ENCODE peak calls at places on chromosomes 7 and 10, in five cellular contexts. F is activated CD8-positive, alpha-beta T cell treated with anti-CD3 and anti-CD28 coated beads for 36 hours; Y is osteocyte; B is fibroblast of villous mesenchyme; I is brain microvascular endothelial cell. Z is an unnamed sample.

GRCh38 chr7:6376820-6377219 is 70.9 kb downstream of the DAGLB start:
- DNase-seq in I (no peak), Y (no peak), F (no peak), B (no peak), Z (no peak)

GRCh38 chr7:116966606-116967005 is 13.3 kb downstream of the ST7 start:
- DNase-seq in I (no peak), B (peak), F (no peak), Y (no peak), Z (no peak)

GRCh38 chr7:81605493-81605892 is 164.4 kb downstream of the HGF start:
- DNase-seq in Y (no peak), F (no peak), B (no peak), I (no peak), Z (no peak)

GRCh38 chr7:140745654-140746053 is 49.1 kb downstream of the NDUFB2 start:
- DNase-seq in B (no peak), Y (no peak), F (no peak), I (no peak), Z (no peak)

GRCh38 chr10:3419719-3420495 is 247.3 kb upstream of the PITRM1 start:
- DNase-seq in Y (peak), B (no peak), I (no peak), F (peak), Z (no peak)

GRCh38 chr7:149854611-149855367 is 16.6 kb downstream of the ZNF862 start:
- DNase-seq in F (peak), Y (no peak), I (peak), B (peak), Z (no peak)

GRCh38 chr10:132532784-132533560 is 4.6 kb upstream of the INPP5A start:
- DNase-seq in Y (no peak), I (peak), B (peak), F (no peak), Z (peak)

GRCh38 chr10:21495002-21495685 is 30.3 kb downstream of the SKIDA1 start:
- DNase-seq in F (no peak), I (no peak), B (peak), Y (peak), Z (no peak)

GRCh38 chr7:140230862-140231778 is 54.3 kb upstream of the KDM7A start:
- DNase-seq in B (peak), I (peak), Y (no peak), F (peak), Z (no peak)

GRCh38 chr7:158572000-158572828 is 15.4 kb downstream of the PTPRN2 start:
- DNase-seq in Y (no peak), I (no peak), B (no peak), F (no peak), Z (no peak)
- TF ChIP-seq CTCF in Y (no peak), I (peak), B (peak), F (no peak), Z (no peak)

DNA sequence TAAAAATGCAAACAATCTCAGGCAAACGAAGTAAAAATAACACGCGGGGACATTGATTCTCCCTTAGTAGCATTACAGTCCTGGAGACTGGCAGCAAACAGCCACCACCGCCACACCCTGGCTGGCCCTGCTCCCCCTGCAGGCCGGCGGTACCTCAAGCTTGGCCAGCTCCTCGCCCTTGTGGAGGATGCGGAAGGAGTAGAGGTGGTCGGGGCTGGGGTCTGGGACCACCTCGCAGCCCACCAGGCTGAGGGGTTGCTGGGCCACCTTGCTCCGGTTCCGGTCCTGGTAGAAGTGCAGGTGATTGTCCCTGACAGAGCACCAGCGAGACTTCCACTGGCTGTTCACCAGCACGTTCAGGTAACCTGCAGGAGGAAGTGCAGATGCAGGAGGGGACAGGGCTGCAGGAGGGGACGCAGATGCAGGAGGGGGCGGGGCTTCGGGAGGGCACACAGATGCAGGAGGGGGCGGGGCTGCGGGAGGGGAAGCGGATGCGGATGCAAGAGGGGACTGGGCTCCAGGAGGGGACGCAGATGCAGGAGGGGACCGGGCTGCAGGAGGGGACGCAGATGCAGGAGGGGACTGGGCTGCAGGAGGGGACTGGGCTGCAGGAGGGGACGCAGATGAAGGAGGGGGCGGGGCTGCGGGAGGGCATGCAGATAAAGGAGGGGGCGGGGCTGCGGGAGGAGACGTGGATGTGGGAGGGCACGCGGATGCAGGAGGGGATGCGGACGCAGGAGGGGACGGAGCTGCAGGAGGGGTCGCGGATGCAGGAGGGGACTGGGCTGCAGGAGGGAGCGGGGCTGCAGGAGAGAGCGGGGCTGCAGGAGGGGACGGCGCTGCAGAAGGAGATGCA is 65.7 kb downstream of the VWA2 start:
- DNase-seq in I (no peak), B (no peak), F (peak), Y (no peak), Z (no peak)
- TF ChIP-seq CTCF in I (peak), B (peak), F (peak), Y (peak), Z (peak)

DNA sequence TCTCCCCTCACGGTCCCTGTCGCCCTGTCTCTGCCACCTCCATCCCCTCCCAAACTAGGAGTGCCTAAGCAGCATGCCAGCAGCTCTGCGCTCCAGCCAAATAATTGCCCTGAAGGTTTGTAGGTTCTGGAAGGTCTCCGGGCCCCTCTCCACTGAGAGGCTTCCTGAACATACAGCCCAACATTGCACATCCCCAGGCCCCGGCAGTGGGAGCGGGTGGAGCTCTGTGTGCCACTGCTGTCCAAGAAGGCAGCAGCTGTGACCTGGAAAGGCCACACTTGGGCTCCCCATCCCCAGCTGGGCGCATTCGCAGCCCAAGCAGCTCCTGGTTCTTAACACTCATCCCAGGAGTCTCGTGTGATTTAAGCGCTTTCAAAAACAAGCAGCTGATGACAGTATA is 95.7 kb downstream of the COL13A1 start:
- DNase-seq in Y (no peak), B (no peak), I (no peak), F (no peak), Z (no peak)
- TF ChIP-seq CTCF in Y (no peak), B (no peak), I (no peak), F (no peak), Z (no peak)

DNA sequence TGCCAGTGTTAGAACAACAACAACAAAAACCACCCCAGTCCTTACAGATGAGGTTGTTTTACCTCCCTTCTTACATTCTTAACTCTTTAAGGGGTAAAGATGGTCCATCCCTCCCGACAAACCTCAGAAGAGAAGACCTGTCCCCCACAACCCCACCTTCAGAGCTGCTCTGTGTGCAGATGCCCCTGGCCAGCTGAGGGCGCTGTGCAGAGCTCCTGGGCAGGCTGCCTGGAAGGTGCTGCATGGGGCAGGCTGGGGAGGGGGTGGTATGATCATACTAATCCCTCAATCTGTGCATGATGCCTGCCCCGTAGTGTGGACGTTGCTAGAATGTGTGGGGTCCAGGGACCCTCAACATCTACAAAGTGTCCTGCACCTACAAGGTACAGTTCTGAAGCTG is 387.1 kb downstream of the INHBA start:
- DNase-seq in B (no peak), Y (no peak), F (no peak), I (no peak), Z (no peak)
- TF ChIP-seq CTCF in B (peak), Y (peak), F (no peak), I (peak), Z (peak)

DNA sequence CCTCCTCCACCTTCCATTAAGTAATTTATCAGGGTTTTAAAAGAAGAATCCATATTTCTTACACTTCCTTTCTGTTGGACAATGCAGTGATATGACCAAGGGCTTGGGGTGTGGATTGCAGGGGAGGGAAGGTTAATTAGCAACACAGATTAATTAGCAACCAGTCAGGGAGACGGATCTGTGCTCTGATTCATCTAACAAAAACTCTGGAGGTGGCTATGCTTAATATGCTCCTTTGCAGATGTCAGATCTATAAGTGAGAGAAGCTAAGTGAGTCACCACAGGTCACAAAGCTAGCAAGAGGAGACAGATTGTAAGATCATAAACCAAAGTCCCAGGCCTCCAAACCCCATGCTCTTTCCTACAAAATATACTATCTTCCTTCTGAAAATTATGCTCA is 178.8 kb upstream of the ITGB1 start:
- DNase-seq in I (no peak), F (peak), Y (no peak), B (peak), Z (no peak)
- TF ChIP-seq CTCF in I (no peak), F (no peak), Y (no peak), B (no peak), Z (no peak)

DNA sequence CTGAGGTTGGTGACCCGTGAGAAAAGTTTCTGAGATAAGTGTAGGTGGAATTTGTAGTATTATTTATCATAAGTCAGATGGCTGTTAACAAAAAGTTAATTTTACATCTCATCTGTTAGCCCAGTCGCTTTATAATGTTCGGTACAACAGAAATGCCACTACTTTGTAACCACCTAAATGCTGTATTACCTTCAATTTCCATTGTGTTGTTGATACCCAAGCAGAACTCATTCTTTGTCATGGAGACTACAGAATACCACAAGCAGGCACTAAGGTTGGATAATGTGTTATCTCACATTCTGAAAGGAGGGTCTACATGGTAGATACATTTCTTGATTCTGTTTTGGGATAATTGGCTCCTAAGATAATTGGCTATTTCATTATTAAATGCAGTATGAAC is 249.8 kb upstream of the KAT6B start:
- DNase-seq in B (no peak), F (no peak), Y (no peak), I (no peak), Z (no peak)
- TF ChIP-seq CTCF in B (no peak), F (no peak), Y (no peak), I (no peak), Z (no peak)

GRCh38 chr10:121927841-121928527 is at the start of gene ATE1:
- DNase-seq in B (peak), F (peak), I (peak), Y (peak), Z (peak)
- TF ChIP-seq CTCF in B (no peak), F (no peak), I (peak), Y (peak), Z (no peak)

GRCh38 chr7:31775511-31775910 is 88.5 kb downstream of the PPP1R17 start:
- DNase-seq in Y (no peak), F (no peak), I (no peak), B (no peak), Z (no peak)
- TF ChIP-seq CTCF in Y (no peak), F (no peak), I (no peak), B (no peak), Z (no peak)